ENCODE peak calls at places on chromosome 11, in six cellular contexts. Y is EH; W is ACHN; P is HEK293T; R is A549; Z is stimulated activated naive CD4-positive, alpha-beta T cell. B is an unnamed sample.

GRCh38 chr11:95324826-95325225 is 93.8 kb upstream of the SESN3 start:
- DNase-seq in W (no peak), Z (no peak), P (no peak), R (no peak), Y (no peak), B (peak; percentile 37)

GRCh38 chr11:61155312-61155711 is 5.9 kb downstream of the VPS37C start:
- DNase-seq in Z (no peak), W (no peak), Y (no peak), P (no peak), R (no peak), B (no peak)

GRCh38 chr11:62922653-62923371 is 1.6 kb upstream of the CHRM1 start:
- DNase-seq in Y (no peak), P (no peak), Z (no peak), W (no peak), R (peak; percentile 59), B (peak; percentile 49)

GRCh38 chr11:84261707-84262106 is 975.5 kb upstream of the CCDC90B start:
- DNase-seq in Y (no peak), P (no peak), R (no peak), W (peak; percentile 5), Z (no peak), B (peak; percentile 37)

GRCh38 chr11:126969865-126970479 is 30.6 kb downstream of the KIRREL3 start:
- DNase-seq in Z (no peak), Y (peak; percentile 72), P (peak; percentile 28), W (peak; percentile 66), R (peak; percentile 25), B (peak; percentile 25)

GRCh38 chr11:134372961-134373360 is 39.1 kb downstream of the B3GAT1 start:
- DNase-seq in R (no peak), Y (no peak), P (no peak), Z (no peak), W (no peak), B (no peak)

GRCh38 chr11:18392434-18393321 is 1.7 kb upstream of the LDHA start:
- DNase-seq in Z (no peak), W (no peak), P (no peak), Y (peak; percentile 53), R (no peak), B (no peak)

GRCh38 chr11:12214751-12215150 is 104.4 kb downstream of the MICAL2 start:
- DNase-seq in Y (peak; percentile 78), Z (no peak), P (no peak), R (no peak), W (no peak), B (no peak)

GRCh38 chr11:33135216-33135615 is 26.1 kb downstream of the CSTF3 start:
- DNase-seq in P (no peak), Z (no peak), Y (peak; percentile 86), W (no peak), R (no peak), B (no peak)

GRCh38 chr11:12240669-12241068 is 130.3 kb downstream of the MICAL2 start:
- DNase-seq in Z (no peak), R (no peak), Y (no peak), W (no peak), P (no peak), B (no peak)